ENCODE peak calls at places on chromosome X, in six cellular contexts. R, N, S, X, Q and I are unnamed samples.
A peak's percentile ranks its signal among the peaks of the same experiment; 100 is the strongest.

GRCh38 chrX:70176938-70177533 is at the start of gene DGAT2L6:
- DNase-seq in R (no peak), N (no peak), S (no peak), X (no peak), Q (no peak), I (no peak)

GRCh38 chrX:71870337-71871098 is 40.1 kb upstream of the NHSL2 start:
- DNase-seq in R (no peak), N (no peak), S (no peak), X (peak; percentile 66), Q (no peak), I (no peak)

GRCh38 chrX:40403757-40404156 is 177.0 kb upstream of the ATP6AP2 start:
- DNase-seq in R (no peak), N (no peak), S (no peak), X (no peak), Q (no peak), I (no peak)

GRCh38 chrX:122579521-122579920 is 604.6 kb upstream of the GRIA3 start:
- DNase-seq in R (no peak), N (no peak), S (no peak), X (no peak), Q (no peak), I (no peak)

GRCh38 chrX:109672239-109672638 is 47.3 kb upstream of the KCNE5 start:
- DNase-seq in R (no peak), N (no peak), S (no peak), X (no peak), Q (no peak), I (no peak)

GRCh38 chrX:29491659-29492058 is 723.7 kb upstream of the MAGEB2 start:
- DNase-seq in R (no peak), N (no peak), S (no peak), X (no peak), Q (no peak), I (no peak)

GRCh38 chrX:24014388-24015018 is 12.5 kb downstream of the KLHL15 start:
- DNase-seq in R (no peak), N (no peak), S (no peak), X (no peak), Q (no peak), I (no peak)

GRCh38 chrX:109635151-109635550 is 10.2 kb upstream of the KCNE5 start:
- DNase-seq in R (no peak), N (no peak), S (no peak), X (peak; percentile 29), Q (no peak), I (no peak)

GRCh38 chrX:151981129-151981528 is 6.7 kb upstream of the GABRE start:
- DNase-seq in R (no peak), N (no peak), S (no peak), X (no peak), Q (no peak), I (no peak)

GRCh38 chrX:119690921-119691716 is 1.8 kb downstream of the SEPTIN6 start:
- DNase-seq in R (no peak), N (no peak), S (no peak), X (peak; percentile 29), Q (no peak), I (no peak)

GRCh38 chrX:37757082-37757481 is 22.8 kb upstream of the CYBB start:
- DNase-seq in R (no peak), N (no peak), S (no peak), X (no peak), Q (no peak), I (no peak)

GRCh38 chrX:109843963-109844751 is 111.1 kb upstream of the ACSL4 start:
- DNase-seq in R (no peak), N (no peak), S (no peak), X (no peak), Q (no peak), I (no peak)

GRCh38 chrX:80022363-80023031 is 7.9 kb downstream of the TBX22 start:
- DNase-seq in R (no peak), N (no peak), S (no peak), X (peak; percentile 48), Q (no peak), I (no peak)

GRCh38 chrX:31392541-31392940 is 320.7 kb upstream of the FTHL17 start:
- DNase-seq in R (no peak), N (no peak), S (no peak), X (no peak), Q (no peak), I (no peak)

GRCh38 chrX:146056511-146057081 is 239.0 kb downstream of the SLITRK2 start:
- DNase-seq in R (no peak), N (no peak), S (no peak), X (no peak), Q (no peak), I (no peak)

GRCh38 chrX:132488092-132488749 is 617 bp downstream of the MBNL3 start:
- DNase-seq in R (no peak), N (no peak), S (no peak), X (no peak), Q (no peak), I (no peak)

GRCh38 chrX:154603438-154604430 is 15.3 kb downstream of the CTAG1B start:
- DNase-seq in R (no peak), N (no peak), S (no peak), X (no peak), Q (peak; percentile 20), I (no peak)

GRCh38 chrX:119916310-119916709 is 20.6 kb downstream of the AKAP14 start:
- DNase-seq in R (no peak), N (no peak), S (no peak), X (no peak), Q (no peak), I (no peak)

GRCh38 chrX:150361777-150362351 is 1.3 kb upstream of the MAMLD1 start:
- DNase-seq in R (no peak), N (peak; percentile 79), S (peak; percentile 55), X (peak; percentile 41), Q (no peak), I (no peak)

GRCh38 chrX:112356031-112356430 is 273.5 kb upstream of the TRPC5 start:
- DNase-seq in R (no peak), N (no peak), S (no peak), X (no peak), Q (no peak), I (no peak)

GRCh38 chrX:126723881-126724280 is 95.6 kb upstream of the PRR32 start:
- DNase-seq in R (no peak), N (no peak), S (no peak), X (peak; percentile 11), Q (no peak), I (no peak)

GRCh38 chrX:107324493-107325310 is 118.3 kb downstream of the DNAAF6 start:
- DNase-seq in R (no peak), N (peak; percentile 78), S (peak; percentile 49), X (peak; percentile 82), Q (peak; percentile 21), I (peak; percentile 22)

DNA sequence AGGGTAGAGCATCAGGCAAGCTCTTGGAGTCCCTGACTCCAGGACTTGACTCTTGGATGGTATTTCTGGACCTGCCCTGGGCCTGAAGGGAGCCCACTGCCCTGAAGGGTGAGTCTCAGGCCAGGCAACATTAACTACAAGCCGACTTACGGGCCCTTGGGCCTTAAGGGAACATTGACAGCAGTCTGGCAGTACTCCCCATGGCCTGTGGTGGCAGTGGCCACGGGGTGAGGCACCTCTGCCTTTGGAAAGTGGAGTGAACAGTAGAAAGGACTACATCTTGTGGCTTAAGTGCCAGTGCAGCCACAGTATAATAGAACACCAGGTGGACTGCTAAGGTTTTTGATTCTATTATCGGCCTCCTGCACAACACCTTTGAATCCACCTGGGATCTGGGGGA is 36.3 kb downstream of the SH3BGRL start:
- DNase-seq in R (no peak), N (no peak), S (peak; percentile 29), X (peak; percentile 15), Q (no peak), I (no peak)
- H3K27ac ChIP-seq in R (no peak overlapping the region), N (no peak overlapping the region), S (no peak overlapping the region), X (no peak overlapping the region), Q (no peak overlapping the region), I (no peak overlapping the region)

DNA sequence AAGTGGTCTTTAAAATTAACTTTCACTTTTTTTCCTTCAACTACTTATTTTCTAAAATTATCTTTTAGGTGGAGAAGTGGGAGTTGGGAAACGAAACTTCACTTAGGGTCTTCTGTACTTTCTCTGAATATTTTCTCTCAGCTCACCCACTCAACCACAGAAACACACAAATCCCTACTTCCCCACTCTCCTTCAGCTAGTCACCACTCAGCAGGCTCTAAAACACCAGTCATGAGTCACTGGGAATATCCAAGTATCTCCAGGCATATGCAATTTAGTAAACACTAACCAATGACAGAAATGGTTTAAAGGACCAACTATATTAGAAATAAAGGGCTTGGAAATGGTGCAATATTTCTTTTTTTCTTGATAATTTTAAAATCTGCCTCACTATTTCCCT is 153.0 kb upstream of the RPS6KA6 start:
- DNase-seq in R (no peak), N (no peak), S (no peak), X (no peak), Q (no peak), I (no peak)
- H3K36me3 ChIP-seq in R (no peaks in the 10 kb centered on the region), N (no peaks in the 10 kb centered on the region), S (no peaks in the 10 kb centered on the region), X (no peaks in the 10 kb centered on the region), Q (no peaks in the 10 kb centered on the region), I (no peaks in the 10 kb centered on the region)

DNA sequence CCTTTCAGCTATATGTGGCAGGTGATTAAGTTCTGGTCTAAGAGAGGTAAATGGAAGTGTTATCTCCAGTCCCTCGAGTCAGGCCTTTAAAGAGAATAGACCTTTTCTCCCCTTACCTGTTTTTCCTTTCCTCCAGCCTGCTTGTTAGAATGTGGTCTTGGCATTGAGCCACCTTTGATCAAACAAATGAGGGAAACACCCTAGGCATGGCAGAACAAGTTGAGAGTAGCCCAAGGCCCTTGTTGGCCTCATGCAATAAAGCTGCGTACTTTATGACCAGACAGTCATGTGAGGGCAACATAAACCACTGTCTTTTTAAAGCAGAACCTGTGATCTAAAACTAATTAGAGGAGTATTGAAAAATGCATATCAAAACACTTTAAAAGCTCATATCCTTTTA is 13.2 kb upstream of the IL13RA2 start:
- DNase-seq in R (no peak), N (no peak), S (no peak), X (no peak), Q (no peak), I (peak; percentile 63)
- H3K27ac ChIP-seq in R (no peak overlapping the region), N (no peak overlapping the region), S (peak overlapping the region; percentile 10), X (no peak overlapping the region), Q (peak overlapping the region; percentile 69), I (peak overlapping the region; percentile 51)

GRCh38 chrX:14352511-14352910 is 176.8 kb upstream of the GLRA2 start:
- DNase-seq in R (no peak), N (no peak), S (no peak), X (peak; percentile 1), Q (no peak), I (no peak)

GRCh38 chrX:14357314-14357713 is 172.0 kb upstream of the GLRA2 start:
- DNase-seq in R (no peak), N (no peak), S (no peak), X (no peak), Q (no peak), I (no peak)

GRCh38 chrX:14351889-14352288 is 177.4 kb upstream of the GLRA2 start:
- DNase-seq in R (no peak), N (no peak), S (no peak), X (peak; percentile 10), Q (no peak), I (no peak)

GRCh38 chrX:14356401-14356800 is 172.9 kb upstream of the GLRA2 start:
- DNase-seq in R (no peak), N (no peak), S (no peak), X (no peak), Q (no peak), I (no peak)

GRCh38 chrX:14354541-14354940 is 174.8 kb upstream of the GLRA2 start:
- DNase-seq in R (no peak), N (no peak), S (no peak), X (no peak), Q (no peak), I (no peak)
- H3K36me3 ChIP-seq in R (no peaks in the 10 kb centered on the region), N (no peaks in the 10 kb centered on the region), S (no peaks in the 10 kb centered on the region), X (no peaks in the 10 kb centered on the region), Q (no peaks in the 10 kb centered on the region), I (no peaks in the 10 kb centered on the region)